ENCODE peak calls at places on chromosomes 11 and 22, in ten cellular contexts. Z, V, T, D, G, C, A, U, S and M are unnamed samples. For H3K36me3, the result is how much of the 10 kb centered on the place peaks cover.

GRCh38 chr22:48881326-48881980 is 946.2 kb downstream of the BRD1 start:
- DNase-seq in Z (peak), V (no peak), T (no peak), D (no peak), G (no peak), C (no peak), A (no peak), U (no peak), S (no peak), M (no peak)

GRCh38 chr11:122633219-122633829 is 22.2 kb upstream of the UBASH3B start:
- DNase-seq in Z (no peak), V (no peak), T (peak), D (peak), G (peak), C (no peak), A (no peak), U (no peak), S (peak), M (no peak)

GRCh38 chr11:74702383-74703007 is 28.7 kb downstream of the CHRDL2 start:
- DNase-seq in Z (peak), V (peak), T (peak), D (peak), G (peak), C (peak), A (peak), U (peak), S (peak), M (peak)

GRCh38 chr11:18243783-18244362 is 4.6 kb downstream of the SAA2 start:
- DNase-seq in Z (peak), V (no peak), T (peak), D (peak), G (peak), C (peak), A (peak), U (peak), S (peak), M (peak)

GRCh38 chr11:65586676-65587075 is 8.9 kb downstream of the KCNK7 start:
- DNase-seq in Z (no peak), V (no peak), T (peak), D (no peak), G (no peak), C (no peak), A (no peak), U (no peak), S (no peak), M (no peak)

GRCh38 chr11:10317281-10317755 is 12.4 kb downstream of the ADM start:
- DNase-seq in Z (no peak), V (no peak), T (peak), D (peak), G (no peak), C (no peak), A (no peak), U (no peak), S (no peak), M (no peak)

GRCh38 chr11:119419834-119420492 is 3.0 kb downstream of the THY1 start:
- DNase-seq in Z (no peak), V (no peak), T (no peak), D (no peak), G (no peak), C (peak), A (no peak), U (no peak), S (no peak), M (no peak)

GRCh38 chr11:17012712-17013547 is 1.3 kb downstream of the PLEKHA7 start:
- DNase-seq in Z (peak), V (no peak), T (peak), D (peak), G (peak), C (no peak), A (no peak), U (peak), S (peak), M (peak)

GRCh38 chr11:127866109-127866508 is 721.2 kb downstream of the ETS1 start:
- DNase-seq in Z (no peak), V (no peak), T (no peak), D (no peak), G (no peak), C (no peak), A (no peak), U (no peak), S (peak), M (no peak)

GRCh38 chr22:44759430-44760310 is 7.3 kb downstream of the ARHGAP8 start:
- DNase-seq in Z (no peak), V (no peak), T (no peak), D (no peak), G (no peak), C (no peak), A (no peak), U (no peak), S (no peak), M (no peak)

GRCh38 chr22:35587447-35587870 is 29.7 kb downstream of the MB start:
- DNase-seq in Z (peak), V (peak), T (no peak), D (no peak), G (no peak), C (no peak), A (no peak), U (peak), S (peak), M (peak)

GRCh38 chr11:122697636-122698167 is 42.2 kb downstream of the UBASH3B start:
- DNase-seq in Z (no peak), V (no peak), T (no peak), D (peak), G (no peak), C (peak), A (peak), U (no peak), S (peak), M (no peak)

GRCh38 chr11:32890843-32891656 is 1.6 kb upstream of the QSER1 start:
- DNase-seq in Z (no peak), V (no peak), T (no peak), D (no peak), G (no peak), C (no peak), A (no peak), U (no peak), S (no peak), M (no peak)

GRCh38 chr22:49999901-50000586 is 12.5 kb downstream of the IL17REL start:
- DNase-seq in Z (no peak), V (no peak), T (no peak), D (no peak), G (no peak), C (no peak), A (no peak), U (no peak), S (no peak), M (no peak)

GRCh38 chr11:72871089-72871488 is 56.9 kb downstream of the ATG16L2 start:
- DNase-seq in Z (no peak), V (no peak), T (no peak), D (peak), G (no peak), C (no peak), A (no peak), U (no peak), S (no peak), M (no peak)

GRCh38 chr11:41286751-41287150 is 172.7 kb downstream of the LRRC4C start:
- DNase-seq in Z (no peak), V (no peak), T (no peak), D (no peak), G (no peak), C (no peak), A (no peak), U (no peak), S (no peak), M (no peak)

GRCh38 chr22:37427711-37428635 is 694 bp upstream of the ELFN2 start:
- DNase-seq in Z (no peak), V (no peak), T (no peak), D (no peak), G (no peak), C (no peak), A (no peak), U (no peak), S (peak), M (no peak)

GRCh38 chr22:30273196-30273595 is 6.5 kb upstream of the OSM start:
- DNase-seq in Z (no peak), V (no peak), T (no peak), D (no peak), G (no peak), C (no peak), A (no peak), U (no peak), S (no peak), M (no peak)

GRCh38 chr11:130187096-130187495 is 27.5 kb downstream of the ST14 start:
- DNase-seq in Z (no peak), V (no peak), T (no peak), D (no peak), G (no peak), C (no peak), A (no peak), U (no peak), S (no peak), M (no peak)

GRCh38 chr11:115691030-115691429 is 186.8 kb upstream of the CADM1 start:
- DNase-seq in Z (no peak), V (no peak), T (no peak), D (no peak), G (no peak), C (no peak), A (no peak), U (no peak), S (no peak), M (no peak)

GRCh38 chr11:103618532-103618931 is 417.9 kb upstream of the DDI1 start:
- DNase-seq in Z (no peak), V (no peak), T (no peak), D (peak), G (peak), C (no peak), A (no peak), U (no peak), S (peak), M (no peak)

GRCh38 chr11:32081129-32081641 is 9.7 kb upstream of the RCN1 start:
- DNase-seq in Z (no peak), V (no peak), T (no peak), D (peak), G (peak), C (no peak), A (no peak), U (no peak), S (peak), M (no peak)

GRCh38 chr22:49576241-49577141 is 251.2 kb downstream of the BRD1 start:
- DNase-seq in Z (no peak), V (no peak), T (no peak), D (no peak), G (no peak), C (peak), A (no peak), U (no peak), S (no peak), M (no peak)

GRCh38 chr22:32237021-32237420 is 18.1 kb downstream of the SLC5A4 start:
- DNase-seq in Z (no peak), V (no peak), T (no peak), D (no peak), G (no peak), C (no peak), A (no peak), U (no peak), S (no peak), M (no peak)

GRCh38 chr11:36558511-36559413 is 9.0 kb upstream of the RAG1 start:
- DNase-seq in Z (no peak), V (no peak), T (no peak), D (no peak), G (no peak), C (no peak), A (no peak), U (no peak), S (no peak), M (no peak)

GRCh38 chr22:42964994-42965699 is 49.8 kb downstream of the PACSIN2 start:
- DNase-seq in Z (no peak), V (no peak), T (no peak), D (peak), G (peak), C (no peak), A (no peak), U (no peak), S (no peak), M (no peak)

GRCh38 chr11:6719588-6719987 is 36.4 kb upstream of the MRPL17 start:
- DNase-seq in Z (no peak), V (no peak), T (no peak), D (no peak), G (no peak), C (no peak), A (no peak), U (no peak), S (no peak), M (no peak)

GRCh38 chr11:117187799-117188481 is 9.4 kb downstream of the SIDT2 start:
- DNase-seq in Z (peak), V (no peak), T (no peak), D (no peak), G (no peak), C (peak), A (no peak), U (peak), S (no peak), M (no peak)
- H3K36me3 ChIP-seq in Z (under half), V (half or more), T (under half), D (half or more), G (under half), C (under half), A (half or more), U (under half), S (under half), M (half or more)

GRCh38 chr22:17842386-17842785 is 68.1 kb upstream of the BID start:
- DNase-seq in Z (no peak), V (no peak), T (no peak), D (no peak), G (no peak), C (peak), A (peak), U (no peak), S (no peak), M (no peak)
- H3K36me3 ChIP-seq in Z (under half), V (under half), T (under half), D (under half), G (under half), C (under half), A (under half), U (under half), S (under half), M (under half)

GRCh38 chr22:19357270-19358105 is 66.0 kb upstream of the CLTCL1 start:
- DNase-seq in Z (no peak), V (no peak), T (no peak), D (peak), G (no peak), C (peak), A (no peak), U (no peak), S (peak), M (no peak)
- H3K36me3 ChIP-seq in Z (under half), V (half or more), T (half or more), D (half or more), G (half or more), C (half or more), A (half or more), U (under half), S (under half), M (half or more)

GRCh38 chr11:78633516-78634310 is 59.0 kb upstream of the NARS2 start:
- DNase-seq in Z (no peak), V (no peak), T (no peak), D (no peak), G (no peak), C (no peak), A (no peak), U (no peak), S (no peak), M (no peak)

GRCh38 chr11:78630561-78631303 is 56.1 kb upstream of the NARS2 start:
- DNase-seq in Z (no peak), V (no peak), T (no peak), D (no peak), G (no peak), C (no peak), A (no peak), U (no peak), S (no peak), M (no peak)

GRCh38 chr11:78635814-78636506 is 61.3 kb upstream of the NARS2 start:
- DNase-seq in Z (no peak), V (no peak), T (no peak), D (no peak), G (no peak), C (no peak), A (no peak), U (no peak), S (no peak), M (no peak)

GRCh38 chr11:78630155-78630554 is 55.5 kb upstream of the NARS2 start:
- DNase-seq in Z (no peak), V (no peak), T (no peak), D (no peak), G (no peak), C (no peak), A (no peak), U (no peak), S (no peak), M (no peak)
- H3K36me3 ChIP-seq in Z (under half), V (under half), T (under half), D (under half), G (under half), C (under half), A (under half), U (under half), S (under half), M (under half)

GRCh38 chr22:23278883-23279675 is 98.8 kb downstream of the BCR start:
- DNase-seq in Z (peak), V (no peak), T (no peak), D (no peak), G (no peak), C (no peak), A (no peak), U (peak), S (peak), M (peak)

GRCh38 chr22:23279781-23280180 is 99.5 kb downstream of the BCR start:
- DNase-seq in Z (no peak), V (no peak), T (no peak), D (peak), G (no peak), C (no peak), A (no peak), U (no peak), S (peak), M (no peak)

GRCh38 chr22:23281053-23281405 is 100.7 kb downstream of the BCR start:
- DNase-seq in Z (no peak), V (no peak), T (no peak), D (no peak), G (no peak), C (no peak), A (no peak), U (no peak), S (no peak), M (no peak)

GRCh38 chr22:23281406-23282088 is 101.2 kb downstream of the BCR start:
- DNase-seq in Z (peak), V (peak), T (peak), D (peak), G (peak), C (peak), A (peak), U (peak), S (peak), M (peak)

GRCh38 chr22:23280356-23281052 is 100.2 kb downstream of the BCR start:
- DNase-seq in Z (no peak), V (no peak), T (no peak), D (no peak), G (no peak), C (no peak), A (no peak), U (no peak), S (no peak), M (no peak)
- H3K36me3 ChIP-seq in Z (under half), V (under half), T (under half), D (under half), G (under half), C (under half), A (under half), U (under half), S (under half), M (under half)

GRCh38 chr22:21592422-21592821 is 24.9 kb downstream of the UBE2L3 start:
- DNase-seq in Z (no peak), V (no peak), T (no peak), D (no peak), G (no peak), C (no peak), A (no peak), U (no peak), S (no peak), M (no peak)

GRCh38 chr22:21589415-21589814 is 21.9 kb downstream of the UBE2L3 start:
- DNase-seq in Z (no peak), V (no peak), T (no peak), D (no peak), G (no peak), C (no peak), A (no peak), U (no peak), S (no peak), M (no peak)

GRCh38 chr22:21591695-21592094 is 24.2 kb downstream of the UBE2L3 start:
- DNase-seq in Z (peak), V (peak), T (no peak), D (no peak), G (no peak), C (no peak), A (no peak), U (no peak), S (no peak), M (peak)

GRCh38 chr22:21593406-21594232 is 26.1 kb downstream of the UBE2L3 start:
- DNase-seq in Z (no peak), V (no peak), T (no peak), D (no peak), G (no peak), C (no peak), A (no peak), U (no peak), S (peak), M (peak)

DNA sequence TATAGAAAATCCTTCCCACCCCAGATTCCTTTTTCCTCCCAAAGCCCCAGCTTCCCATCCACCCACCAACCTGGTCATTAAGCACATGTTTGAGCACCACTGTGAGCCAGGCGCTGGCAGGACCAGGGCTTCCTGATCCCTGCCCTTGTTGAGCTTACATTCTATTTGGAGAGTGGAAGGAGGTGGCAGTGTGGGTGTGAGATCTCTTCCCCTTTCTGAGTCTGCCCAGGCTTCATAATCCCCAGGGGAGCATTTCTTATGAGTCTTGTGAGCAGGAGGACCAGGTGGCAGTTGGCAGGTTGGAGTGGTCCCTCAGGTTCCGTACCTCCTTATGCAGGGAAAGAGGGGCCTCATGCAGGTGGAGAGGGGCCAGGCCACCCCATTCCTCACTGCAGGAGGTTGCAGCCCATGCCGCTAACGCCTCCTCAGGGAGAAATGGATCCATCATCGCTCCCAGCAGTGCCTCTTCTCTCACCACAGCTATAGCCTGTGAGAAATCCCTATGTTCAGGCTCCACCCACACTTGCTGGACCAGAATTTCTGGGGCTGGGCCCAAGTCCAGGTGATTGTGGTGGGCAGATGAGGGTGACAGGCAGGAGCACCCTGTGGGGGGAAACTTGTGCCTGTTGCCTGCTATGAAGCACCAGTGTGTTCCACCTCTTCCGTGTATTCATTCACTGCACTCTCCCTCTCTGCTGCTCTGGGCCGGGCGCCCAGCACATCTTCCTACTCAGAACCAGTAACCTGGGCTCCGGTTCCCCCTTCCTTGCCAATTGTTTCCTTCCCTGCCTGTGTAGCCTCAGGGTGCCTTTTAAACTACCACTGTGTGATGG is 23.5 kb downstream of the UBE2L3 start:
- DNase-seq in Z (no peak), V (no peak), T (no peak), D (no peak), G (no peak), C (no peak), A (no peak), U (no peak), S (no peak), M (no peak)
- H3K36me3 ChIP-seq in Z (under half), V (under half), T (under half), D (under half), G (under half), C (under half), A (under half), U (under half), S (under half), M (under half)

GRCh38 chr11:67204837-67205236 is 61.4 kb upstream of the GRK2 start:
- DNase-seq in Z (no peak), V (no peak), T (no peak), D (no peak), G (no peak), C (no peak), A (no peak), U (no peak), S (no peak), M (no peak)
- H3K36me3 ChIP-seq in Z (under half), V (under half), T (under half), D (under half), G (under half), C (under half), A (under half), U (under half), S (under half), M (under half)

GRCh38 chr11:24739637-24740036 is 242.8 kb downstream of the LUZP2 start:
- DNase-seq in Z (no peak), V (no peak), T (no peak), D (no peak), G (no peak), C (no peak), A (no peak), U (no peak), S (no peak), M (no peak)

GRCh38 chr11:24734742-24735141 is 237.9 kb downstream of the LUZP2 start:
- DNase-seq in Z (no peak), V (no peak), T (no peak), D (no peak), G (no peak), C (no peak), A (no peak), U (no peak), S (no peak), M (no peak)

GRCh38 chr11:24738972-24739371 is 242.1 kb downstream of the LUZP2 start:
- DNase-seq in Z (no peak), V (no peak), T (no peak), D (no peak), G (no peak), C (no peak), A (no peak), U (no peak), S (no peak), M (no peak)
- H3K36me3 ChIP-seq in Z (under half), V (under half), T (under half), D (under half), G (under half), C (under half), A (under half), U (under half), S (under half), M (under half)

DNA sequence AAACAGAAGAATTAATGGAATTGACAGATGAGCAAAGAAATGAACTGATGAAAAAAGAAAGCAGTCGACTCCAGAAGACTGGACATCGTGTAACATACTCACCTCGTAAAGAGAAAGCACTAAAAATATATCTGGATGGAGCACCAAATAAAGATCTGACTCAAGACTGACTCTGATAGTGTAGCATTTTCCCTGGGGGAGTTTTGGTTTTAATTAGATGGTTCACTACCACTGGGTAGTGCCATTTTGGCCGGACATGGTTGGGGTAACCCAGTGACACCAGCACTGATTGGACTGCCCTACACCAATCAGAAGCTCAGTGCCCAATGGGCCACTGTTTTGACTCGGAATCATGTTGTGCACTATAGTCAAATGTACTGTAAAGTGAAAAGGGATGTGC is 52.4 kb downstream of the DKK3 start:
- DNase-seq in Z (no peak), V (no peak), T (no peak), D (no peak), G (no peak), C (no peak), A (no peak), U (no peak), S (no peak), M (no peak)
- H3K36me3 ChIP-seq in Z (under half), V (half or more), T (under half), D (under half), G (under half), C (under half), A (half or more), U (under half), S (under half), M (under half)